ENCODE peak calls at places on chromosomes 16 and 17, in four cellular contexts. R is K562, B is fibroblast of lung, E is GM23248. D is an unnamed sample. For H4K20me1, the result is how much of the 10 kb centered on the place peaks cover.

GRCh38 chr17:13671771-13672170 is 70.0 kb upstream of the HS3ST3A1 start:
- DNase-seq in R (no peak), B (peak), E (peak), D (no peak)

GRCh38 chr16:25006504-25007055 is 8.6 kb downstream of the ARHGAP17 start:
- DNase-seq in B (peak), R (no peak), E (peak), D (no peak)

GRCh38 chr17:78242024-78242742 is 10.8 kb downstream of the TMEM235 start:
- DNase-seq in E (peak), R (no peak), B (peak), D (no peak)

GRCh38 chr17:78227455-78227916 is 3.9 kb upstream of the TMEM235 start:
- DNase-seq in R (no peak), B (peak), E (no peak), D (no peak)

GRCh38 chr17:47225436-47225858 is 16.3 kb downstream of the MYL4 start:
- DNase-seq in E (peak), R (no peak), B (peak), D (no peak)

GRCh38 chr16:1561266-1561665 is 27.8 kb downstream of the TMEM204 start:
- DNase-seq in B (no peak), E (no peak), R (no peak), D (no peak)

GRCh38 chr16:80628254-80628653 is 87.5 kb downstream of the DYNLRB2 start:
- DNase-seq in B (no peak), R (no peak), E (no peak), D (no peak)

GRCh38 chr16:86157616-86158247 is 258.8 kb downstream of the IRF8 start:
- DNase-seq in E (no peak), B (peak), R (no peak), D (no peak)

GRCh38 chr17:32673964-32674363 is 187.2 kb downstream of the CDK5R1 start:
- DNase-seq in R (no peak), B (no peak), E (peak), D (no peak)
- H3K27ac ChIP-seq in R (no peak), B (no peak), E (no peak), D (no peak)

DNA sequence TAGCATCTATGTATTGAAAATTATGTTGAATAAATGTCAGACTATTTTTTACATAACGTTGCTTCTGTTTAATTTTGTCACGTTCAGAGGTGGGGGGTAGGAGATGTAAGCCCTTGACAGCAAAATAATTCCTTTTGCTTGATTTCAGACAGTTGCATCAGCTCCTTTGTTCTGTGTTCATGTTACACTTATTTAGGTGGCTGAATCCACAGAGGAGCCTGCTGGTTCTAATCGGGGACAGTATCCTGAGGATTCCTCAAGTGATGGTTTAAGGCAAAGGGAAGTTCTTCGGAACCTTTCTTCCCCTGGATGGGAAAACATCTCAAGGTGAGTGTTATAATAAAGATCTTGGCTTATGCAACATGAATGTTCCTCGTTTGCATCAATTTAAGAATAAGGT is 4.5 kb downstream of the HERPUD1 start:
- DNase-seq in E (peak), R (no peak), B (no peak), D (no peak)
- H4K20me1 ChIP-seq in E (under half), R (under half), B (under half), D (under half)

GRCh38 chr17:81386646-81387234 is 8.5 kb upstream of the BAHCC1 start:
- DNase-seq in E (no peak), B (no peak), R (peak), D (peak)

GRCh38 chr17:81384929-81385319 is 10.3 kb upstream of the BAHCC1 start:
- DNase-seq in E (no peak), R (no peak), B (no peak), D (no peak)

GRCh38 chr17:81383504-81384421 is 11.5 kb upstream of the BAHCC1 start:
- DNase-seq in E (no peak), B (no peak), R (no peak), D (no peak)

GRCh38 chr17:81386141-81386645 is 9.1 kb upstream of the BAHCC1 start:
- DNase-seq in E (no peak), R (no peak), B (peak), D (no peak)

GRCh38 chr17:81385320-81386111 is 9.7 kb upstream of the BAHCC1 start:
- DNase-seq in B (peak), R (no peak), E (no peak), D (no peak)
- TF ChIP-seq EZH2 in B (no peak), R (no peak), E (no peak), D (no peak)

GRCh38 chr16:89199241-89200123 is 855 bp downstream of the SLC22A31 start:
- DNase-seq in E (no peak), B (no peak), R (no peak), D (no peak)
- H3K27ac ChIP-seq in E (no peak), B (no peak), R (no peak), D (no peak)

GRCh38 chr17:75154195-75155106 is at the start of gene JPT1:
- DNase-seq in E (peak), B (peak), R (peak), D (peak)
- H4K20me1 ChIP-seq in E (under half), B (under half), R (under half), D (under half)

GRCh38 chr17:57859601-57860413 is 10.0 kb upstream of the MRPS23 start:
- DNase-seq in R (no peak), E (no peak), B (no peak), D (no peak)

GRCh38 chr17:57860414-57860999 is 10.7 kb upstream of the MRPS23 start:
- DNase-seq in B (no peak), E (peak), R (no peak), D (no peak)

GRCh38 chr17:57862410-57862989 is 12.7 kb upstream of the MRPS23 start:
- DNase-seq in E (no peak), R (no peak), B (no peak), D (no peak)

GRCh38 chr17:57861737-57862409 is 12.0 kb upstream of the MRPS23 start:
- DNase-seq in E (peak), R (no peak), B (peak), D (no peak)

GRCh38 chr17:57861000-57861736 is 11.3 kb upstream of the MRPS23 start:
- DNase-seq in R (peak), B (peak), E (peak), D (peak)
- TF ChIP-seq EZH2 in R (no peak), B (no peak), E (no peak), D (no peak)